ENCODE peak calls at places on chromosomes 1 and 21, in seven cellular contexts. V is ovary, D is small intestine, W is adipocyte, U is adrenal gland, O is HAP-1, F is endothelial cell of umbilical vein. N is an unnamed sample. For H3K4me1 and H3K27me3, the result is how much of the 10 kb centered on the place peaks cover.

GRCh38 chr1:168509204-168509603 is 34.6 kb downstream of the XCL2 start:
- DNase-seq in V (no peak), D (no peak), W (no peak), U (no peak), O (no peak), F (no peak), N (no peak)

GRCh38 chr1:19974822-19975416 is 4.5 kb downstream of the PLA2G2A start:
- DNase-seq in V (peak), D (peak), W (peak), U (peak), O (peak), F (peak), N (peak)

GRCh38 chr1:195376190-195376589 is 1232.0 kb downstream of the KCNT2 start:
- DNase-seq in V (no peak), D (no peak), W (peak), U (no peak), O (no peak), F (no peak), N (no peak)

GRCh38 chr1:209134001-209134400 is 449.5 kb upstream of the CAMK1G start:
- DNase-seq in V (no peak), D (no peak), W (no peak), U (no peak), O (no peak), F (no peak), N (no peak)

GRCh38 chr1:7608628-7609295 is 162.3 kb upstream of the VAMP3 start:
- DNase-seq in V (no peak), D (no peak), W (no peak), U (no peak), O (no peak), F (no peak), N (no peak)

GRCh38 chr1:12339410-12339809 is 109.6 kb downstream of the VPS13D start:
- DNase-seq in V (no peak), D (peak), W (no peak), U (no peak), O (no peak), F (no peak), N (peak)

GRCh38 chr1:232038704-232039103 is 412.1 kb downstream of the DISC1 start:
- DNase-seq in V (no peak), D (no peak), W (no peak), U (no peak), O (no peak), F (peak), N (peak)

GRCh38 chr21:17189963-17190362 is 322.9 kb upstream of the CXADR start:
- DNase-seq in V (no peak), D (no peak), W (no peak), U (no peak), O (no peak), F (no peak), N (no peak)

GRCh38 chr1:153597206-153597605 is 15.7 kb downstream of the S100A16 start:
- DNase-seq in V (no peak), D (peak), W (no peak), U (peak), O (no peak), F (peak), N (no peak)

GRCh38 chr1:91397605-91398004 is 7.0 kb downstream of the HFM1 start:
- DNase-seq in V (no peak), D (no peak), W (no peak), U (no peak), O (no peak), F (no peak), N (no peak)

GRCh38 chr1:17313910-17314309 is 5.9 kb downstream of the PADI4 start:
- DNase-seq in V (no peak), D (no peak), W (no peak), U (no peak), O (no peak), F (no peak), N (no peak)

GRCh38 chr1:2509589-2509988 is 16.8 kb downstream of the PANK4 start:
- DNase-seq in V (no peak), D (no peak), W (no peak), U (no peak), O (no peak), F (no peak), N (no peak)

GRCh38 chr1:233304489-233305102 is 9.1 kb upstream of the PCNX2 start:
- DNase-seq in V (no peak), D (peak), W (peak), U (no peak), O (peak), F (peak), N (no peak)

GRCh38 chr1:230286166-230286889 is 139.8 kb downstream of the PGBD5 start:
- DNase-seq in V (no peak), D (no peak), W (no peak), U (no peak), O (no peak), F (no peak), N (peak)

GRCh38 chr1:146039844-146040194 is 18.3 kb upstream of the HJV start:
- DNase-seq in V (peak), D (no peak), W (no peak), U (no peak), O (no peak), F (no peak), N (no peak)

GRCh38 chr1:960371-961131 is at the start of gene KLHL17:
- DNase-seq in V (no peak), D (peak), W (peak), U (peak), O (peak), F (peak), N (peak)

GRCh38 chr1:84347547-84348239 is 46.2 kb downstream of the SAMD13 start:
- DNase-seq in V (no peak), D (no peak), W (peak), U (no peak), O (no peak), F (no peak), N (no peak)

GRCh38 chr1:180057883-180058396 is 96.7 kb upstream of the QSOX1 start:
- DNase-seq in V (no peak), D (peak), W (peak), U (no peak), O (no peak), F (no peak), N (no peak)

GRCh38 chr1:53931523-53931922 is 14.0 kb downstream of the IFT25 start:
- DNase-seq in V (no peak), D (no peak), W (no peak), U (no peak), O (no peak), F (no peak), N (no peak)

GRCh38 chr1:51415963-51416362 is 85.6 kb upstream of the TTC39A start:
- DNase-seq in V (no peak), D (no peak), W (no peak), U (no peak), O (no peak), F (no peak), N (no peak)

DNA sequence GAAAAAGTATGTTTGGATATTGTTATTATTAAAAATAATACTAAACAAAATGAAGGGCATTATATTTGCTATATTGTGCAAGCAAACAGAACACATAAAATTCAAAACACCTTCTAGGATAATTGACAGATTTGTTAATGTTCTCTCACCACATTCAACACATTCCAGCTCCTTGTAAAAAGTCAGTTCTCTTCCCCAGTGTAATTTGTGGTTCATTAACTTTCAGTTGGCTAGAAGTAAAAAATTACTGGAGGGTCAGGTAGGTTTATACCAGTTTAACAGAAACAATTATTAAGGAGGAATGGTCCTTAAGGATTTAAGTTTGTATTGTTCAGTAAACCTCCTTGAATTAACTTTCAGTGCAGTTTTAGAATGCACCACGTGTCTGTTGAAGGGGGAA is 1235.3 kb upstream of the ADGRL2 start:
- DNase-seq in V (no peak), D (no peak), W (no peak), U (no peak), O (no peak), F (no peak), N (no peak)
- H3K4me3 ChIP-seq in V (no peak), D (no peak), W (no peak), U (no peak), O (no peak), F (no peak), N (no peak)

GRCh38 chr1:35511305-35511704 is 45.9 kb downstream of the KIAA0319L start:
- DNase-seq in V (no peak), D (no peak), W (no peak), U (no peak), O (no peak), F (no peak), N (no peak)

GRCh38 chr1:35505911-35506798 is 51.0 kb downstream of the KIAA0319L start:
- DNase-seq in V (no peak), D (peak), W (peak), U (peak), O (no peak), F (peak), N (peak)

GRCh38 chr1:35507947-35508346 is 49.3 kb downstream of the KIAA0319L start:
- DNase-seq in V (no peak), D (no peak), W (no peak), U (no peak), O (no peak), F (no peak), N (no peak)

GRCh38 chr1:35506960-35507901 is 50.0 kb downstream of the KIAA0319L start:
- DNase-seq in V (no peak), D (no peak), W (no peak), U (no peak), O (no peak), F (no peak), N (no peak)

DNA sequence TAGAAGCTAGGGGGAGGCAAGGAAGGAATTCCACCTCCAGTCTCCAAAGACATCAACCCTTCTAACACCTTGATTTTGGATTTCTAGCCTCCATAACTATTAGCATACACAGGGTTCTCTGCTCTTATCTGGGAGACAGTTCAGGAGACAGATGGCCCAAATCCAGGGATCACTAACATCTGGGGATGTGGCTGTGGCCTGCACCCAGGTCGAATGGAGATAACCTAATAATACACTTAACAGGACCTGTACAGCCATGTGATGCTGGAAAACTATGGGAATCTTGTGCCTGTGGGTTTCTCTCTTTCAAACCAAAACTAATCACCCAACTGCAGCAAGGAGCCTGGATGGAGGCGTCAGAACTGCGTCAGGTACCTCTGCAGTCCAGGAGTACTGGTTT is 47.6 kb downstream of the KIAA0319L start:
- DNase-seq in V (no peak), D (no peak), W (no peak), U (no peak), O (no peak), F (no peak), N (peak)
- H3K4me1 ChIP-seq in V (under half), D (under half), W (under half), U (under half), O (under half), F (under half), N (under half)

DNA sequence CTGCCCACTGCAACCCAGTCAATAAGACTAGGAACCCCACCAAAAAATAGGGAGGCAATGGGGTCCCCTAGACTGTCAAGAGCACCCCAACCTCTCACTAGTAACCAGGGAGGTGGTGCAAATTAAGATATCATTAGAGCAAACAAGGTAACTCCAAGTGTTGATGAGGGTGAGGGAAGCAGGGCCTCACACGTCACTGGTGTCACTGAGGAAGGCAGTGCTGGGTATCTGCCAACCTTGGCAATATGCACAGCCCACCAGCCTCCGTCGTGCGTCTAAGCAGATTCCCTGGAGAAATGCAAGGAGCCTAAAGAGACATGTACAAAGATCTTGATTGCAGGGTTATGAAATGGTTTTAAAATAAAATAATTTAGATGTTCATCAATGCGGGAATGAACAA is 3.8 kb downstream of the UBASH3A start:
- DNase-seq in V (no peak), D (no peak), W (no peak), U (no peak), O (no peak), F (no peak), N (no peak)
- H3K27me3 ChIP-seq in V (under half), D (under half), W (half or more), U (under half), O (under half), F (under half), N (under half)

DNA sequence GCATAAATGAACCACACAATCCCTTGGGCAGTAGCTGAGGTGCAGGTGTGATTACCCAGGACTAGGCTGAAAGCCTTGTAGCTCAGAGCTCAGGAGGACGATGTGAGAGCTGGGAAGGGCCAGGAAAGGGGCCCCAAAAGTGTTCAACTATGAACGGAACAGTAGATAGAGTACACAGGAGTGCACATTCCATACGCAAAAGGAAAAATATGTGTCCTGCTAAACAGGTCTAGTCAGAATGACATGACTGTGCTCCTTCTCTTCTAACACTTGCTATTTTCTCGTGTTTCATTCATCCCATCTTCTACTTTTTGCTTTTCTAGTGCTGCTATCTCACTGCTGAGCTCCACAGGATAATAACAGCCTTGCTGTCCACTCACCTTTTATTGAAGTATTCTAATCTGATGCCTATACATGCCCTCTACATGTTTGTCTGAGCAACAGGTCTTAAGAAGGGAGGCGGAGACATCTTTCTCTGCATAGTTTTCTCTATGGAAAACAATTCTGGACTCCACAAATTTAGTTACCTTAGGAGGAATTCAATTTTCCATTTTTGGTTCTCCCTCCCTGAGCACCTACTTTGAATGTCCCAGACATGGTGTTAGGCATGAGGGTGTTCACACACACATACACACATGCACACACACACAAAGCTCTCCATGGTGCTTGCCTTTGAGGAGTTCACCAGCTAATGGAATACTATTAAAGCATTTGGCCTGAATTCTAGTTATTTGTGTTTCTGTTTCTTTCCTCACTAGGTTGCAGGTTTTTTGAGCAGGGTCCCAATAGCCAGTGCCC is 3.4 kb downstream of the S100A10 start:
- DNase-seq in V (no peak), D (peak), W (no peak), U (no peak), O (no peak), F (peak), N (no peak)
- H3K4me3 ChIP-seq in V (no peak), D (peak), W (peak), U (no peak), O (no peak), F (peak), N (no peak)

GRCh38 chr1:36160388-36160948 is 4.5 kb downstream of the MAP7D1 start:
- DNase-seq in V (no peak), D (no peak), W (no peak), U (no peak), O (no peak), F (no peak), N (no peak)

GRCh38 chr1:36163426-36163825 is 7.5 kb downstream of the MAP7D1 start:
- DNase-seq in V (no peak), D (no peak), W (no peak), U (no peak), O (no peak), F (no peak), N (no peak)

GRCh38 chr1:36160949-36161485 is 5.1 kb downstream of the MAP7D1 start:
- DNase-seq in V (peak), D (no peak), W (peak), U (peak), O (peak), F (peak), N (no peak)

GRCh38 chr1:36162680-36163079 is 6.7 kb downstream of the MAP7D1 start:
- DNase-seq in V (no peak), D (no peak), W (no peak), U (no peak), O (no peak), F (no peak), N (no peak)

GRCh38 chr1:36161656-36162531 is 5.9 kb downstream of the MAP7D1 start:
- DNase-seq in V (no peak), D (no peak), W (no peak), U (no peak), O (no peak), F (peak), N (no peak)
- H3K4me1 ChIP-seq in V (under half), D (under half), W (half or more), U (half or more), O (under half), F (half or more), N (under half)

GRCh38 chr1:158089925-158090675 is 90.6 kb upstream of the CD1D start:
- DNase-seq in V (no peak), D (no peak), W (no peak), U (no peak), O (no peak), F (no peak), N (no peak)
- H3K27me3 ChIP-seq in V (under half), D (under half), W (under half), U (under half), O (under half), F (under half), N (under half)

GRCh38 chr21:26840206-26840605 is 5.0 kb downstream of the ADAMTS1 start:
- DNase-seq in V (peak), D (no peak), W (no peak), U (no peak), O (no peak), F (no peak), N (no peak)
- H3K4me3 ChIP-seq in V (peak), D (no peak), W (peak), U (no peak), O (no peak), F (no peak), N (peak)

N was measured in BE2C.